ENCODE peak calls at places on chromosomes 6 and 20, in eight cellular contexts. E, K, V, D, J, Z, M and Q are unnamed samples.

GRCh38 chr6:158660331-158660730 is 10.5 kb downstream of the SYTL3 start:
- DNase-seq in J (no peak), V (no peak), E (no peak), K (no peak), M (no peak), D (peak; percentile 18), Z (no peak), Q (no peak)

GRCh38 chr6:116461563-116462507 is 660 bp downstream of the CALHM6 start:
- DNase-seq in E (no peak), K (no peak), D (peak; percentile 53), V (peak; percentile 44), M (no peak), J (peak; percentile 85), Z (peak; percentile 51), Q (no peak)

GRCh38 chr20:32252189-32252588 is 25.3 kb upstream of the KIF3B start:
- DNase-seq in Z (no peak), M (no peak), K (no peak), D (no peak), E (no peak), V (peak; percentile 74), J (no peak), Q (no peak)

GRCh38 chr6:6689413-6690143 is 101.1 kb downstream of the LY86 start:
- DNase-seq in V (no peak), K (no peak), Z (no peak), M (no peak), E (no peak), J (no peak), D (peak; percentile 72), Q (no peak)

GRCh38 chr20:9985773-9986172 is 49.0 kb upstream of the ANKEF1 start:
- DNase-seq in Z (no peak), V (no peak), J (no peak), M (no peak), K (no peak), D (peak; percentile 9), E (no peak), Q (no peak)

GRCh38 chr6:36590237-36590636 is 3.9 kb upstream of the SRSF3 start:
- DNase-seq in V (no peak), Z (no peak), D (peak; percentile 81), E (no peak), M (no peak), J (no peak), K (no peak), Q (no peak)

GRCh38 chr6:112906737-112907136 is 559.6 kb downstream of the RFPL4B start:
- DNase-seq in D (peak; percentile 97), Z (peak; percentile 14), E (no peak), J (no peak), V (no peak), M (no peak), K (no peak), Q (no peak)

GRCh38 chr20:6388666-6389197 is 265.9 kb upstream of the FERMT1 start:
- DNase-seq in M (no peak), V (no peak), K (no peak), E (no peak), J (no peak), D (no peak), Z (no peak), Q (no peak)

GRCh38 chr6:131948692-131949614 is 2.2 kb downstream of the CCN2 start:
- DNase-seq in J (no peak), K (no peak), E (no peak), V (no peak), M (no peak), Z (no peak), D (peak; percentile 81), Q (no peak)

GRCh38 chr20:24148372-24148771 is 159.8 kb upstream of the GGTLC1 start:
- DNase-seq in E (no peak), M (no peak), K (no peak), J (peak; percentile 22), D (no peak), Z (no peak), V (no peak), Q (no peak)

GRCh38 chr6:44229376-44230033 is 6.1 kb downstream of the SLC29A1 start:
- DNase-seq in D (no peak), M (no peak), V (no peak), J (no peak), K (no peak), Z (peak; percentile 66), E (no peak), Q (no peak)

GRCh38 chr20:58416057-58416456 is 27.0 kb downstream of the VAPB start:
- DNase-seq in V (no peak), J (no peak), Z (no peak), M (no peak), K (no peak), E (no peak), D (no peak), Q (no peak)

GRCh38 chr6:23656257-23656731 is 469.7 kb upstream of the NRSN1 start:
- DNase-seq in E (no peak), J (no peak), K (peak; percentile 48), D (no peak), Z (no peak), M (peak; percentile 72), V (no peak), Q (no peak)

GRCh38 chr20:62813588-62813987 is 3.3 kb upstream of the COL9A3 start:
- DNase-seq in E (no peak), V (no peak), D (no peak), M (no peak), J (no peak), K (no peak), Z (no peak), Q (no peak)

GRCh38 chr20:23404196-23404595 is 17.1 kb downstream of the NAPB start:
- DNase-seq in V (no peak), J (no peak), Z (no peak), E (no peak), K (no peak), D (peak; percentile 34), M (no peak), Q (no peak)

GRCh38 chr20:1062334-1063015 is 55.9 kb upstream of the PSMF1 start:
- DNase-seq in K (peak; percentile 10), E (no peak), J (no peak), M (no peak), D (no peak), Z (no peak), V (no peak), Q (no peak)